ENCODE peak calls at places on chromosomes 5 and 9, in five cellular contexts. M is fibroblast of mammary gland, P is RWPE1, S is ovary, A is fibroblast of lung. N is an unnamed sample.

GRCh38 chr9:13915591-13916301 is 398.2 kb downstream of the NFIB start:
- DNase-seq in M (peak; percentile 34), S (no peak), A (no peak), P (no peak), N (no peak)

GRCh38 chr9:131099088-131099611 is 2.8 kb downstream of the AIF1L start:
- DNase-seq in A (no peak), P (no peak), M (no peak), S (no peak), N (no peak)

GRCh38 chr9:20144255-20144654 is 355.4 kb upstream of the SLC24A2 start:
- DNase-seq in A (peak; percentile 55), S (no peak), P (no peak), M (no peak), N (peak; percentile 13)

GRCh38 chr9:136576269-136576626 is 30.4 kb upstream of the NOTCH1 start:
- DNase-seq in M (no peak), S (no peak), P (peak; percentile 96), A (no peak), N (no peak)

GRCh38 chr5:145495171-145495570 is 340.0 kb downstream of the PRELID2 start:
- DNase-seq in M (no peak), S (no peak), P (no peak), A (no peak), N (no peak)

GRCh38 chr5:125160787-125161502 is 414.5 kb upstream of the ZNF608 start:
- DNase-seq in P (no peak), S (no peak), A (no peak), M (no peak), N (no peak)

GRCh38 chr5:110769282-110769681 is 30.5 kb downstream of the SLC25A46 start:
- DNase-seq in S (no peak), A (peak; percentile 90), P (no peak), M (peak; percentile 84), N (peak; percentile 88)

GRCh38 chr5:83430130-83431010 is 41.2 kb upstream of the VCAN start:
- DNase-seq in M (peak; percentile 73), A (peak; percentile 76), S (peak; percentile 28), P (peak; percentile 69), N (peak; percentile 64)

GRCh38 chr9:84283895-84284294 is 56.7 kb downstream of the SLC28A3 start:
- DNase-seq in M (no peak), A (no peak), S (no peak), P (no peak), N (no peak)

GRCh38 chr5:179468696-179469095 is 81.7 kb upstream of the RUFY1 start:
- DNase-seq in P (no peak), A (no peak), M (no peak), S (no peak), N (no peak)

GRCh38 chr9:70594546-70594945 is 180.1 kb upstream of the KLF9 start:
- DNase-seq in S (no peak), A (peak; percentile 36), M (peak; percentile 77), P (no peak), N (peak; percentile 43)

GRCh38 chr9:96618209-96619108 is 1.2 kb downstream of the CDC14B start:
- DNase-seq in S (peak; percentile 49), A (peak; percentile 43), P (peak; percentile 66), M (peak; percentile 53), N (peak; percentile 56)

GRCh38 chr5:88996366-88996765 is 113.4 kb upstream of the MEF2C start:
- DNase-seq in S (no peak), A (no peak), P (no peak), M (no peak), N (no peak)

GRCh38 chr9:20197976-20198685 is 409.3 kb upstream of the SLC24A2 start:
- DNase-seq in M (peak; percentile 71), A (peak; percentile 10), S (no peak), P (peak; percentile 28), N (peak; percentile 42)

GRCh38 chr9:93223241-93224180 is 39.6 kb downstream of the WNK2 start:
- DNase-seq in A (peak; percentile 70), P (peak; percentile 99), S (no peak), M (peak; percentile 50), N (peak; percentile 72)

GRCh38 chr5:150595466-150596031 is 44.9 kb upstream of the SYNPO start:
- DNase-seq in M (no peak), P (no peak), A (no peak), S (no peak), N (no peak)

GRCh38 chr9:83960991-83961390 is 19.0 kb downstream of the HNRNPK start:
- DNase-seq in M (no peak), P (no peak), A (no peak), S (no peak), N (no peak)

GRCh38 chr9:99489043-99489378 is 266.9 kb downstream of the SEC61B start:
- DNase-seq in P (peak; percentile 22), S (no peak), A (peak; percentile 90), M (peak; percentile 92), N (peak; percentile 65)

GRCh38 chr5:112390327-112390726 is 28.8 kb downstream of the EPB41L4A start:
- DNase-seq in S (no peak), M (no peak), A (no peak), P (no peak), N (no peak)

GRCh38 chr5:141716009-141716408 is 34.0 kb upstream of the ARAP3 start:
- DNase-seq in P (peak; percentile 83), M (no peak), A (no peak), S (no peak), N (no peak)

GRCh38 chr5:76298852-76299251 is 104.2 kb upstream of the IQGAP2 start:
- DNase-seq in S (no peak), P (no peak), A (no peak), M (no peak), N (no peak)

GRCh38 chr5:174837919-174838902 is 113.8 kb downstream of the MSX2 start:
- DNase-seq in A (peak; percentile 99), M (peak; percentile 98), P (peak; percentile 98), S (no peak), N (no peak)

GRCh38 chr9:14021871-14022525 is 291.9 kb downstream of the NFIB start:
- DNase-seq in P (no peak), S (no peak), A (peak; percentile 85), M (peak; percentile 88), N (peak; percentile 35)

GRCh38 chr5:176789873-176790615 is 20.3 kb upstream of the UNC5A start:
- DNase-seq in P (no peak), A (no peak), S (no peak), M (no peak), N (no peak)

GRCh38 chr9:89993678-89994630 is 389.1 kb downstream of the GADD45G start:
- DNase-seq in S (no peak), P (no peak), M (no peak), A (no peak), N (no peak)

N was measured in HCEC 1CT.